ENCODE peak calls at places on chromosomes 11 and 22, in four cellular contexts. F is mesenchymal stem cell, L is H9, P is trophoblast cell. I is an unnamed sample.

GRCh38 chr11:86595401-86595800 is 77.0 kb downstream of the ME3 start:
- DNase-seq in F (no peak), L (no peak), P (no peak), I (no peak)

GRCh38 chr11:109970516-109971183 is 122.5 kb upstream of the ZC3H12C start:
- DNase-seq in F (no peak), L (no peak), P (no peak), I (no peak)

GRCh38 chr11:116615211-116615865 is 157.4 kb downstream of the BUD13 start:
- DNase-seq in F (no peak), L (no peak), P (no peak), I (no peak)

GRCh38 chr22:45602004-45602733 is 69.5 kb upstream of the ATXN10 start:
- DNase-seq in F (no peak), L (peak; percentile 51), P (no peak), I (no peak)

GRCh38 chr11:112268406-112268805 is 7.7 kb upstream of the PLET1 start:
- DNase-seq in F (no peak), L (no peak), P (peak; percentile 59), I (no peak)

GRCh38 chr11:84612645-84613044 is 1014.5 kb downstream of the DLG2 start:
- DNase-seq in F (no peak), L (no peak), P (no peak), I (no peak)

GRCh38 chr11:12042215-12042676 is 33.8 kb upstream of the DKK3 start:
- DNase-seq in F (peak; percentile 98), L (no peak), P (peak; percentile 93), I (peak; percentile 99)

GRCh38 chr11:67357831-67358555 is 4.6 kb upstream of the POLD4 start:
- DNase-seq in F (peak; percentile 49), L (no peak), P (peak; percentile 46), I (peak; percentile 71)

GRCh38 chr11:2096001-2096918 is 42.9 kb downstream of the IGF2 start:
- DNase-seq in F (no peak), L (no peak), P (no peak), I (peak; percentile 50)

GRCh38 chr11:57776577-57776976 is 15.0 kb downstream of the CTNND1 start:
- DNase-seq in F (peak; percentile 4), L (no peak), P (no peak), I (no peak)

GRCh38 chr22:25148149-25148691 is 51.4 kb upstream of the CRYBB3 start:
- DNase-seq in F (no peak), L (no peak), P (no peak), I (no peak)

GRCh38 chr11:36258730-36259360 is 30.4 kb downstream of the COMMD9 start:
- DNase-seq in F (peak; percentile 76), L (peak; percentile 83), P (peak; percentile 75), I (peak; percentile 77)

GRCh38 chr11:69883292-69884255 is 64.4 kb upstream of the FGF3 start:
- DNase-seq in F (no peak), L (no peak), P (no peak), I (no peak)

GRCh38 chr11:35905901-35906661 is 37.8 kb upstream of the LDLRAD3 start:
- DNase-seq in F (no peak), L (no peak), P (no peak), I (peak; percentile 4)

GRCh38 chr11:113474362-113475159 is 637 bp downstream of the DRD2 start:
- DNase-seq in F (peak; percentile 83), L (peak; percentile 91), P (peak; percentile 96), I (peak; percentile 66)

GRCh38 chr22:37244114-37244921 is at the start of gene RAC2:
- DNase-seq in F (peak; percentile 72), L (peak; percentile 73), P (no peak), I (peak; percentile 57)

GRCh38 chr22:37300551-37301017 is 18.3 kb downstream of the CYTH4 start:
- DNase-seq in F (no peak), L (no peak), P (no peak), I (no peak)

GRCh38 chr11:23932485-23932898 is 564.4 kb upstream of the LUZP2 start:
- DNase-seq in F (peak; percentile 54), L (no peak), P (peak; percentile 18), I (peak; percentile 70)

GRCh38 chr22:23063539-23064380 is 6.6 kb upstream of the GNAZ start:
- DNase-seq in F (no peak), L (peak; percentile 20), P (no peak), I (no peak)

GRCh38 chr22:22424210-22424800 is 84.2 kb downstream of the ZNF280B start:
- DNase-seq in F (no peak), L (peak; percentile 64), P (peak; percentile 64), I (no peak)

GRCh38 chr11:7353100-7353499 is 101.4 kb downstream of the SYT9 start:
- DNase-seq in F (peak; percentile 5), L (peak; percentile 64), P (peak; percentile 60), I (no peak)

GRCh38 chr11:56396047-56396446 is 16.4 kb upstream of the OR5AL1 start:
- DNase-seq in F (no peak), L (no peak), P (no peak), I (no peak)

GRCh38 chr11:126194121-126194543 is 17.3 kb downstream of the RPUSD4 start:
- DNase-seq in F (peak; percentile 51), L (no peak), P (peak; percentile 78), I (peak; percentile 59)

GRCh38 chr11:86160546-86161149 is 83.9 kb upstream of the EED start:
- DNase-seq in F (no peak), L (no peak), P (peak; percentile 96), I (peak; percentile 50)

GRCh38 chr11:33721291-33721840 is 14.9 kb downstream of the CD59 start:
- DNase-seq in F (peak; percentile 83), L (no peak), P (no peak), I (peak; percentile 79)

GRCh38 chr22:40635940-40636379 is 559 bp downstream of the MRTFA start:
- DNase-seq in F (peak; percentile 24), L (peak; percentile 34), P (no peak), I (no peak)
- H4K8ac ChIP-seq in F (peak overlapping the region; percentile 31), L (no peak overlapping the region), P (peak overlapping the region; percentile 82), I (peak overlapping the region; percentile 37)

DNA sequence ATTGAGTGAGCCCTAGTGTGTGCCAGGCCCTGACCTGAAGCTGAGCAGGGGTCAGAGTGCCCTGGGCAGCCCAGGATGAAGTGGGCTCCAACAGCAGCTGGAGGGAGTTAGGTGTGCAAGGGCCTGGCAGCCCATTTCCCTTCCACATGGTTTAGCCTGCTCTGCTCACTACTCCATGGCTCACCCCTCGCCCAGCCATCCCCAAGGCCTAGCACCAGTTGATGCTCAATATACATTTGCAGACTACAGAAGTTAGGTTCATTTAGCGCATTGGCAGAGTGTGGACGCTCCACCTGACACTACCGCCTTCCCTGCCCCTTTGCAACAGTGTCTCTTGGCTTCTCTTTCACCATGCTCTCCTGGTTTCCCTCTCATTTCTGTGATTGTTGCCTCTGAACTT is 3.8 kb downstream of the ATG16L2 start:
- DNase-seq in F (no peak), L (no peak), P (no peak), I (no peak)
- H4K8ac ChIP-seq in F (no peak overlapping the region), L (no peak overlapping the region), P (no peak overlapping the region), I (no peak overlapping the region)

DNA sequence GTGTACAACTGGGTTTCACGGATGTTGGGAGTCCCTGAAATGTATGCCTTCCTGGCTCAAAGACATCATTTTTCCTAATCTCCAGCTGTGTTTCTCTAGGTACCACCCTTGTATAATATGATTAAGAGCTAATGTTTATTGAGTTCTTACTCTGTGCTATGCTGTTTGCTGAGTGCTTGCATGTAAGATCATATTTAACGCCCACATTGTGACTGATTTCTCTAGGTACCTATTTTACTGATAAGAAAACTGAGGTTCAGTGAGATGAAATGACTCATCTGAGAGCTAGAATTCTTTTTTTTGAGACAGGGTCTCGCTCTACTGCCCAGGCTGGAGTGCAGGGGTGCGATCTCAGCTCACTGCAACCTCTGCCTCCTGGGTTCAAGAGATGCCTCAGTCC is 42.6 kb downstream of the FAM227A start:
- DNase-seq in F (no peak), L (no peak), P (no peak), I (no peak)
- H4K8ac ChIP-seq in F (no peak overlapping the region), L (no peak overlapping the region), P (no peak overlapping the region), I (no peak overlapping the region)

GRCh38 chr11:888290-889212 is 22.1 kb downstream of the CHID1 start:
- DNase-seq in F (no peak), L (no peak), P (no peak), I (no peak)

GRCh38 chr11:892106-892505 is 18.5 kb downstream of the CHID1 start:
- DNase-seq in F (no peak), L (no peak), P (no peak), I (no peak)

GRCh38 chr11:889261-889660 is 21.3 kb downstream of the CHID1 start:
- DNase-seq in F (no peak), L (no peak), P (no peak), I (no peak)

GRCh38 chr11:890794-891600 is 19.6 kb downstream of the CHID1 start:
- DNase-seq in F (no peak), L (no peak), P (no peak), I (no peak)

GRCh38 chr11:889686-890475 is 20.7 kb downstream of the CHID1 start:
- DNase-seq in F (no peak), L (peak; percentile 73), P (no peak), I (no peak)
- H4K8ac ChIP-seq in F (no peak overlapping the region), L (no peak overlapping the region), P (no peak overlapping the region), I (no peak overlapping the region)

GRCh38 chr11:102807921-102808320 is 10.0 kb upstream of the MMP1 start:
- DNase-seq in F (peak; percentile 31), L (peak; percentile 95), P (peak; percentile 36), I (peak; percentile 19)

GRCh38 chr11:102810943-102811528 is 13.1 kb upstream of the MMP1 start:
- DNase-seq in F (peak; percentile 49), L (no peak), P (peak; percentile 54), I (peak; percentile 45)

GRCh38 chr11:102813484-102813883 is 15.5 kb upstream of the MMP1 start:
- DNase-seq in F (no peak), L (no peak), P (no peak), I (no peak)

GRCh38 chr11:102806296-102806695 is 8.3 kb upstream of the MMP1 start:
- DNase-seq in F (no peak), L (no peak), P (peak; percentile 66), I (peak; percentile 50)

DNA sequence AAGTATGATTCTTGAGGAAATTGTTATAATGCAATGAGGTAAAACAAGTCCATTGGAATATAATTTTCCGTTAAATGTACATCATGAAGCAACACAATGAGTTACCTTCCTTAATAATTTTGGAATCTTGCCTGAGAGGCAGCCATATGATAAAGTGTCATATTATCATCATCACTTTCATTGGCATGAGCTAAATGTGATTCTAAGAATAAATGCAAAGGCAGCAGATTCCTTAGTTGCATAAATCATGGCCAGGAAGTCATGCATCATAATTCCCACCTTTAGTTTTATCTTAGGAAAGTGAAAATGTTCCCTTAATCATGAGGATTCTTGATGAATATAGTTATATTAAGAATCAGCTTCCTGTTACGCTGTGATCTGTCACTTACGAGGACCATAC is 14.2 kb upstream of the MMP1 start:
- DNase-seq in F (no peak), L (no peak), P (no peak), I (no peak)
- H4K8ac ChIP-seq in F (no peak overlapping the region), L (no peak overlapping the region), P (no peak overlapping the region), I (no peak overlapping the region)

DNA sequence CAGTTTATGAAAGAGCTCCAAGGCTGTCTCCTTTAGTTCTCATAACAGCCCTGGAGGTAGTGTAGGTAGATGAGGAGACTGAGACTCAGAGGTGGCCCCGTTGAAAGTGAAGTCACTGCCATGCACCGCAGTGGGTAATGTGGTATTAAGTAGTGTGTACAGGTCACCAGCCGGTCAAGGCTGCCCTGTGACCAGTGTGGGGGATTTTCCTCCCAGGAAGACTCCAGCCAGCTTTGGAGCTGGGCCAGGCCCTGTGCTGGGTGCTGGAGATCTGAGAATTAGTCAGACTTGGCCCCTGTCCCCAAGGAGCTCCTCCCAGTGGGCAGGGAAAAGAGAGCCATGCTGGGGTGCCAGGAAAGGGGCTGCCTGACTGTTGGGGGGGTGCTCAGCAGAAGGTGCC is 5.3 kb downstream of the OMP start:
- DNase-seq in F (peak; percentile 85), L (no peak), P (no peak), I (peak; percentile 95)
- H4K8ac ChIP-seq in F (no peak overlapping the region), L (no peak overlapping the region), P (no peak overlapping the region), I (no peak overlapping the region)